ENCODE peak calls at places on chromosomes 12 and 14, in nine cellular contexts. One of them, this sample, is unnamed.

GRCh38 chr12:12331896-12332295 is 18.1 kb downstream of the MANSC1 start:
- DNase-seq in GM23248: no peak
- DNase-seq in DND-41: no peak
- DNase-seq in AG10803: no peak
- DNase-seq in naive thymus-derived CD4-positive, alpha-beta T cell: no peak
- DNase-seq in left lung: no peak
- DNase-seq in SK-N-SH: no peak
- DNase-seq in neural progenitor cell: no peak
- DNase-seq in AG04449: no peak
- DNase-seq in this sample: no peak

GRCh38 chr14:48792376-48793024 is 793.7 kb downstream of the RPS29 start:
- DNase-seq in AG10803: no peak
- DNase-seq in naive thymus-derived CD4-positive, alpha-beta T cell: no peak
- DNase-seq in AG04449: no peak
- DNase-seq in GM23248: no peak
- DNase-seq in neural progenitor cell: no peak
- DNase-seq in DND-41: no peak
- DNase-seq in left lung: peak
- DNase-seq in SK-N-SH: no peak
- DNase-seq in this sample: peak

GRCh38 chr14:24117179-24117578 is 2.4 kb upstream of the NRL start:
- DNase-seq in naive thymus-derived CD4-positive, alpha-beta T cell: no peak
- DNase-seq in neural progenitor cell: no peak
- DNase-seq in AG04449: no peak
- DNase-seq in GM23248: no peak
- DNase-seq in AG10803: no peak
- DNase-seq in left lung: peak
- DNase-seq in DND-41: no peak
- DNase-seq in SK-N-SH: no peak
- DNase-seq in this sample: no peak

GRCh38 chr12:78328524-78328923 is 497.8 kb downstream of the NAV3 start:
- DNase-seq in naive thymus-derived CD4-positive, alpha-beta T cell: no peak
- DNase-seq in SK-N-SH: no peak
- DNase-seq in left lung: no peak
- DNase-seq in AG04449: no peak
- DNase-seq in neural progenitor cell: no peak
- DNase-seq in GM23248: no peak
- DNase-seq in DND-41: no peak
- DNase-seq in AG10803: no peak
- DNase-seq in this sample: no peak

GRCh38 chr12:101759396-101760047 is 20.3 kb upstream of the SYCP3 start:
- DNase-seq in naive thymus-derived CD4-positive, alpha-beta T cell: peak
- DNase-seq in left lung: no peak
- DNase-seq in AG10803: peak
- DNase-seq in SK-N-SH: peak
- DNase-seq in GM23248: peak
- DNase-seq in DND-41: no peak
- DNase-seq in neural progenitor cell: peak
- DNase-seq in AG04449: no peak
- DNase-seq in this sample: peak

GRCh38 chr12:10501031-10501430 is 4.7 kb upstream of the EIF2S3B start:
- DNase-seq in neural progenitor cell: no peak
- DNase-seq in AG10803: peak
- DNase-seq in SK-N-SH: no peak
- DNase-seq in naive thymus-derived CD4-positive, alpha-beta T cell: no peak
- DNase-seq in GM23248: peak
- DNase-seq in DND-41: no peak
- DNase-seq in AG04449: no peak
- DNase-seq in left lung: no peak
- DNase-seq in this sample: no peak

GRCh38 chr12:66627988-66628317 is 50.9 kb downstream of the GRIP1 start:
- DNase-seq in GM23248: no peak
- DNase-seq in neural progenitor cell: no peak
- DNase-seq in AG10803: no peak
- DNase-seq in naive thymus-derived CD4-positive, alpha-beta T cell: no peak
- DNase-seq in SK-N-SH: no peak
- DNase-seq in DND-41: no peak
- DNase-seq in left lung: no peak
- DNase-seq in AG04449: no peak
- DNase-seq in this sample: no peak

GRCh38 chr12:4106617-4107016 is 166.9 kb upstream of the CCND2 start:
- DNase-seq in naive thymus-derived CD4-positive, alpha-beta T cell: no peak
- DNase-seq in left lung: no peak
- DNase-seq in DND-41: no peak
- DNase-seq in AG10803: no peak
- DNase-seq in neural progenitor cell: no peak
- DNase-seq in AG04449: no peak
- DNase-seq in GM23248: no peak
- DNase-seq in SK-N-SH: no peak
- DNase-seq in this sample: no peak

GRCh38 chr12:54082402-54082892 is 28.8 kb downstream of the HOXC4 start:
- DNase-seq in GM23248: peak
- DNase-seq in neural progenitor cell: peak
- DNase-seq in AG04449: no peak
- DNase-seq in left lung: no peak
- DNase-seq in AG10803: no peak
- DNase-seq in DND-41: peak
- DNase-seq in naive thymus-derived CD4-positive, alpha-beta T cell: peak
- DNase-seq in SK-N-SH: peak
- DNase-seq in this sample: peak

GRCh38 chr12:96220902-96221301 is 26.7 kb downstream of the ELK3 start:
- DNase-seq in left lung: no peak
- DNase-seq in GM23248: peak
- DNase-seq in naive thymus-derived CD4-positive, alpha-beta T cell: no peak
- DNase-seq in DND-41: no peak
- DNase-seq in AG04449: no peak
- DNase-seq in AG10803: peak
- DNase-seq in SK-N-SH: no peak
- DNase-seq in neural progenitor cell: no peak
- DNase-seq in this sample: no peak

GRCh38 chr14:92439551-92440344 is 73.8 kb upstream of the RIN3 start:
- DNase-seq in left lung: no peak
- DNase-seq in DND-41: no peak
- DNase-seq in GM23248: no peak
- DNase-seq in AG04449: no peak
- DNase-seq in naive thymus-derived CD4-positive, alpha-beta T cell: no peak
- DNase-seq in SK-N-SH: no peak
- DNase-seq in AG10803: no peak
- DNase-seq in neural progenitor cell: no peak
- DNase-seq in this sample: no peak

DNA sequence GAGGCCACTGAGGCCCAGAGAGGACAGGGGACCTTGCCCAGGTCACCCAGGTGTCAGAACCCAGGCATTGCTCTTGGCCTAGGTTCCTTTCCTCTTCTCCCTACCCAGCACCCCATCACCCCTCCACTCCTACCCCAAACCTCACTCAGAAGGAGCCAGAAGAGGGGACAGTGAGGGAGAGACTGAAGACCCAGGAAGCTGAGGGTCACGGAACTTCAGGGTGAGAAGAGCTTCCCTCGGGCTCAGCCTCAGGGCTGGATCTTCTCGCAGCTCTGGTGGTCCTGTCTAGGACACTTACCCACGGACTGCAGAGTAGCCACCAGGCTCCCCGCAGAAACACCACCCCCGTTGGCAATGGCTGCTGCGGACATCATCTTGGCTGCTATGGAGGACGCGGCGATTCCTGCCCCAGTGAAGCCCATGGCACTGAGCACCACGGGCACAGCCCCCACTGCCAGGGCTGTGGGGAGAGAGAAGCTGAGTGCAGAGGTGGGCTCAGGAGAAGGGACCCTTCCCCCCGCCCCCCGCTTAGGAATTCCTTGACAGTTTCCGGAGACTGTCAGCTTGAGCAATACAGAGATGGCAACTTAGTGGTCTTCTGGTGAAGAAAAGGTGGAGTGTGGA is 1.1 kb downstream of the IFI27L2 start:
- DNase-seq in AG04449: no peak
- DNase-seq in neural progenitor cell: no peak
- DNase-seq in AG10803: no peak
- DNase-seq in left lung: no peak
- DNase-seq in SK-N-SH: no peak
- DNase-seq in GM23248: no peak
- DNase-seq in DND-41: no peak
- DNase-seq in naive thymus-derived CD4-positive, alpha-beta T cell: no peak
- DNase-seq in this sample: no peak
- H3K4me3 ChIP-seq in AG04449: peak
- H3K4me3 ChIP-seq in neural progenitor cell: peak
- H3K4me3 ChIP-seq in AG10803: peak
- H3K4me3 ChIP-seq in left lung: no peak
- H3K4me3 ChIP-seq in SK-N-SH: no peak
- H3K4me3 ChIP-seq in GM23248: peak
- H3K4me3 ChIP-seq in DND-41: no peak
- H3K4me3 ChIP-seq in naive thymus-derived CD4-positive, alpha-beta T cell: no peak
- H3K4me3 ChIP-seq in this sample: peak

GRCh38 chr14:38208825-38209562 is 1.3 kb downstream of the SSTR1 start:
- DNase-seq in AG10803: peak
- DNase-seq in GM23248: peak
- DNase-seq in naive thymus-derived CD4-positive, alpha-beta T cell: no peak
- DNase-seq in SK-N-SH: no peak
- DNase-seq in DND-41: no peak
- DNase-seq in AG04449: no peak
- DNase-seq in neural progenitor cell: peak
- DNase-seq in left lung: peak
- DNase-seq in this sample: peak
- H3K4me3 ChIP-seq in AG10803: peak
- H3K4me3 ChIP-seq in GM23248: peak
- H3K4me3 ChIP-seq in naive thymus-derived CD4-positive, alpha-beta T cell: no peak
- H3K4me3 ChIP-seq in SK-N-SH: no peak
- H3K4me3 ChIP-seq in DND-41: no peak
- H3K4me3 ChIP-seq in AG04449: peak
- H3K4me3 ChIP-seq in neural progenitor cell: peak
- H3K4me3 ChIP-seq in left lung: peak
- H3K4me3 ChIP-seq in this sample: peak

GRCh38 chr14:95319312-95320075 is at the start of gene CLMN:
- DNase-seq in left lung: peak
- DNase-seq in GM23248: peak
- DNase-seq in AG10803: peak
- DNase-seq in DND-41: peak
- DNase-seq in AG04449: no peak
- DNase-seq in SK-N-SH: peak
- DNase-seq in naive thymus-derived CD4-positive, alpha-beta T cell: peak
- DNase-seq in neural progenitor cell: peak
- DNase-seq in this sample: peak

GRCh38 chr14:95316826-95317225 is 2.9 kb downstream of the CLMN start:
- DNase-seq in neural progenitor cell: peak
- DNase-seq in AG10803: no peak
- DNase-seq in AG04449: no peak
- DNase-seq in naive thymus-derived CD4-positive, alpha-beta T cell: no peak
- DNase-seq in GM23248: no peak
- DNase-seq in DND-41: no peak
- DNase-seq in left lung: no peak
- DNase-seq in SK-N-SH: peak
- DNase-seq in this sample: no peak

GRCh38 chr14:95317817-95318343 is 1.8 kb downstream of the CLMN start:
- DNase-seq in AG10803: no peak
- DNase-seq in AG04449: no peak
- DNase-seq in neural progenitor cell: no peak
- DNase-seq in SK-N-SH: no peak
- DNase-seq in left lung: no peak
- DNase-seq in GM23248: no peak
- DNase-seq in DND-41: no peak
- DNase-seq in naive thymus-derived CD4-positive, alpha-beta T cell: no peak
- DNase-seq in this sample: no peak

GRCh38 chr14:95318870-95319311 is 817 bp downstream of the CLMN start:
- DNase-seq in GM23248: no peak
- DNase-seq in left lung: no peak
- DNase-seq in AG10803: no peak
- DNase-seq in naive thymus-derived CD4-positive, alpha-beta T cell: peak
- DNase-seq in DND-41: no peak
- DNase-seq in SK-N-SH: no peak
- DNase-seq in AG04449: no peak
- DNase-seq in neural progenitor cell: no peak
- DNase-seq in this sample: peak

DNA sequence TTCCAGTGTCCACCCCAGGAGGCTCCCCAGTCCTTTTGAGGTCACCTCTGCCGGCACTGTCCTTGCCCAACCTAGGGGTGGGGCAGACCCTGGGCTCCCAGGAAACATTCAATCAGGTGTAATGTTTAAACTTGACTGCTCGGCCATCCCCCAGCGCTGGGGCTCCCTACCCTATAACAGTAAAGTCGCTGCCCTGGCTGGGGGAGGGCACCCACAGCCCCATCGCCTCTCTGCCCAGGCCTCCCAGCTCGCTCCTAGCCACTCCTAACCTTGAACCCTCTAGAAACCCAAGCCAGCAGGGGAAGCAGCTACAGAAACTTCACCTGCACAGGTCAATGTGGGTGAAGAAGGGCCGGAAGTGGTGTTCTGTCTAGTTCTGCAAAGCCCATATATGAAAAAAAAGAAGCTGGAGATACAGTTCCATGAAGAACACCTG is 1.3 kb downstream of the CLMN start:
- DNase-seq in neural progenitor cell: no peak
- DNase-seq in AG10803: no peak
- DNase-seq in AG04449: no peak
- DNase-seq in left lung: no peak
- DNase-seq in DND-41: no peak
- DNase-seq in naive thymus-derived CD4-positive, alpha-beta T cell: no peak
- DNase-seq in GM23248: no peak
- DNase-seq in SK-N-SH: no peak
- DNase-seq in this sample: no peak
- H3K4me3 ChIP-seq in neural progenitor cell: no peak
- H3K4me3 ChIP-seq in AG10803: no peak
- H3K4me3 ChIP-seq in AG04449: no peak
- H3K4me3 ChIP-seq in left lung: no peak
- H3K4me3 ChIP-seq in DND-41: no peak
- H3K4me3 ChIP-seq in naive thymus-derived CD4-positive, alpha-beta T cell: no peak
- H3K4me3 ChIP-seq in GM23248: no peak
- H3K4me3 ChIP-seq in SK-N-SH: no peak
- H3K4me3 ChIP-seq in this sample: peak

GRCh38 chr14:90381999-90382451 is 14.8 kb upstream of the CALM1 start:
- DNase-seq in left lung: no peak
- DNase-seq in AG04449: no peak
- DNase-seq in SK-N-SH: peak
- DNase-seq in neural progenitor cell: peak
- DNase-seq in GM23248: peak
- DNase-seq in DND-41: no peak
- DNase-seq in AG10803: no peak
- DNase-seq in naive thymus-derived CD4-positive, alpha-beta T cell: peak
- DNase-seq in this sample: peak

GRCh38 chr14:90382491-90383125 is 14.2 kb upstream of the CALM1 start:
- DNase-seq in AG04449: no peak
- DNase-seq in neural progenitor cell: peak
- DNase-seq in naive thymus-derived CD4-positive, alpha-beta T cell: peak
- DNase-seq in AG10803: peak
- DNase-seq in SK-N-SH: peak
- DNase-seq in left lung: peak
- DNase-seq in GM23248: peak
- DNase-seq in DND-41: peak
- DNase-seq in this sample: peak

GRCh38 chr14:90383731-90384542 is 12.9 kb upstream of the CALM1 start:
- DNase-seq in AG10803: peak
- DNase-seq in GM23248: peak
- DNase-seq in left lung: peak
- DNase-seq in AG04449: no peak
- DNase-seq in naive thymus-derived CD4-positive, alpha-beta T cell: peak
- DNase-seq in neural progenitor cell: peak
- DNase-seq in SK-N-SH: peak
- DNase-seq in DND-41: peak
- DNase-seq in this sample: peak

GRCh38 chr14:90383126-90383730 is 13.6 kb upstream of the CALM1 start:
- DNase-seq in neural progenitor cell: peak
- DNase-seq in naive thymus-derived CD4-positive, alpha-beta T cell: peak
- DNase-seq in SK-N-SH: peak
- DNase-seq in GM23248: peak
- DNase-seq in left lung: peak
- DNase-seq in DND-41: peak
- DNase-seq in AG10803: peak
- DNase-seq in AG04449: peak
- DNase-seq in this sample: peak

GRCh38 chr14:90381011-90381790 is 15.6 kb upstream of the CALM1 start:
- DNase-seq in AG10803: peak
- DNase-seq in DND-41: no peak
- DNase-seq in SK-N-SH: no peak
- DNase-seq in AG04449: no peak
- DNase-seq in neural progenitor cell: peak
- DNase-seq in GM23248: peak
- DNase-seq in left lung: no peak
- DNase-seq in naive thymus-derived CD4-positive, alpha-beta T cell: no peak
- DNase-seq in this sample: no peak
- H3K4me3 ChIP-seq in AG10803: no peak
- H3K4me3 ChIP-seq in DND-41: no peak
- H3K4me3 ChIP-seq in SK-N-SH: no peak
- H3K4me3 ChIP-seq in AG04449: no peak
- H3K4me3 ChIP-seq in neural progenitor cell: no peak
- H3K4me3 ChIP-seq in GM23248: peak
- H3K4me3 ChIP-seq in left lung: no peak
- H3K4me3 ChIP-seq in naive thymus-derived CD4-positive, alpha-beta T cell: no peak
- H3K4me3 ChIP-seq in this sample: peak